ENCODE peak calls at places on chromosomes 16 and 17, in four cellular contexts. One of them, this sample, is unnamed.

GRCh38 chr16:56106527-56106926 is 84.8 kb upstream of the GNAO1 start:
- DNase-seq in brain microvascular endothelial cell: no peak
- DNase-seq in choroid plexus epithelial cell: no peak
- DNase-seq in pancreas: no peak
- DNase-seq in this sample: no peak

GRCh38 chr16:63287411-63287810 is 1251.2 kb upstream of the CDH8 start:
- DNase-seq in brain microvascular endothelial cell: no peak
- DNase-seq in choroid plexus epithelial cell: no peak
- DNase-seq in pancreas: no peak
- DNase-seq in this sample: no peak

GRCh38 chr17:60151355-60151754 is 1.6 kb downstream of the CA4 start:
- DNase-seq in brain microvascular endothelial cell: no peak
- DNase-seq in choroid plexus epithelial cell: no peak
- DNase-seq in pancreas: no peak
- DNase-seq in this sample: no peak

GRCh38 chr17:35947156-35947585 is 3.7 kb upstream of the LYZL6 start:
- DNase-seq in brain microvascular endothelial cell: peak; percentile 32
- DNase-seq in choroid plexus epithelial cell: peak; percentile 65
- DNase-seq in pancreas: peak; percentile 19
- DNase-seq in this sample: peak; percentile 52

GRCh38 chr16:70770968-70771552 is 29.9 kb downstream of the VAC14 start:
- DNase-seq in brain microvascular endothelial cell: peak; percentile 58
- DNase-seq in choroid plexus epithelial cell: peak; percentile 71
- DNase-seq in pancreas: peak; percentile 21
- DNase-seq in this sample: peak; percentile 62

GRCh38 chr16:68762996-68763756 is 26.1 kb downstream of the CDH1 start:
- DNase-seq in brain microvascular endothelial cell: no peak
- DNase-seq in choroid plexus epithelial cell: no peak
- DNase-seq in pancreas: no peak
- DNase-seq in this sample: peak; percentile 15

GRCh38 chr17:77873518-77874302 is 84.8 kb upstream of the TNRC6C start:
- DNase-seq in brain microvascular endothelial cell: no peak
- DNase-seq in choroid plexus epithelial cell: no peak
- DNase-seq in pancreas: no peak
- DNase-seq in this sample: no peak

GRCh38 chr16:63361032-63361624 is 1324.9 kb upstream of the CDH8 start:
- DNase-seq in brain microvascular endothelial cell: peak; percentile 57
- DNase-seq in choroid plexus epithelial cell: peak; percentile 86
- DNase-seq in pancreas: no peak
- DNase-seq in this sample: peak; percentile 78

GRCh38 chr17:50817142-50817751 is 18.1 kb upstream of the WFIKKN2 start:
- DNase-seq in brain microvascular endothelial cell: no peak
- DNase-seq in choroid plexus epithelial cell: peak; percentile 43
- DNase-seq in pancreas: peak; percentile 30
- DNase-seq in this sample: peak; percentile 31

GRCh38 chr16:56938664-56939513 is 6.9 kb downstream of the HERPUD1 start:
- DNase-seq in brain microvascular endothelial cell: no peak
- DNase-seq in choroid plexus epithelial cell: no peak
- DNase-seq in pancreas: no peak
- DNase-seq in this sample: no peak

GRCh38 chr17:65485388-65486299 is 75.8 kb downstream of the AXIN2 start:
- DNase-seq in brain microvascular endothelial cell: no peak
- DNase-seq in choroid plexus epithelial cell: no peak
- DNase-seq in pancreas: no peak
- DNase-seq in this sample: peak; percentile 90

GRCh38 chr17:27975146-27976011 is 67.1 kb upstream of the NLK start:
- DNase-seq in brain microvascular endothelial cell: no peak
- DNase-seq in choroid plexus epithelial cell: peak; percentile 28
- DNase-seq in pancreas: peak; percentile 53
- DNase-seq in this sample: peak; percentile 45

GRCh38 chr17:78993981-78994671 is 14.4 kb upstream of the LGALS3BP start:
- DNase-seq in brain microvascular endothelial cell: no peak
- DNase-seq in choroid plexus epithelial cell: no peak
- DNase-seq in pancreas: no peak
- DNase-seq in this sample: no peak

GRCh38 chr17:45347451-45347850 is 30.6 kb upstream of the MAP3K14 start:
- DNase-seq in brain microvascular endothelial cell: no peak
- DNase-seq in choroid plexus epithelial cell: no peak
- DNase-seq in pancreas: no peak
- DNase-seq in this sample: no peak

GRCh38 chr16:57284952-57285263 is 436 bp upstream of the PLLP start:
- DNase-seq in brain microvascular endothelial cell: no peak
- DNase-seq in choroid plexus epithelial cell: no peak
- DNase-seq in pancreas: no peak
- DNase-seq in this sample: no peak

GRCh38 chr17:7079581-7080444 is at the start of gene CLEC10A:
- DNase-seq in brain microvascular endothelial cell: no peak
- DNase-seq in choroid plexus epithelial cell: no peak
- DNase-seq in pancreas: no peak
- DNase-seq in this sample: no peak

GRCh38 chr17:37458805-37459204 is 30.9 kb upstream of the DUSP14 start:
- DNase-seq in brain microvascular endothelial cell: peak; percentile 79
- DNase-seq in choroid plexus epithelial cell: peak; percentile 75
- DNase-seq in pancreas: no peak
- DNase-seq in this sample: peak; percentile 66

GRCh38 chr17:43784628-43785101 is 4.4 kb downstream of the CFAP97D1 start:
- DNase-seq in brain microvascular endothelial cell: peak; percentile 60
- DNase-seq in choroid plexus epithelial cell: peak; percentile 71
- DNase-seq in pancreas: no peak
- DNase-seq in this sample: peak; percentile 62

GRCh38 chr16:2799852-2800226 is 1.6 kb downstream of the PRSS41 start:
- DNase-seq in brain microvascular endothelial cell: no peak
- DNase-seq in choroid plexus epithelial cell: peak; percentile 19
- DNase-seq in pancreas: no peak
- DNase-seq in this sample: no peak

GRCh38 chr17:7838291-7839075 is 4.5 kb downstream of the KDM6B start:
- DNase-seq in brain microvascular endothelial cell: peak; percentile 34
- DNase-seq in choroid plexus epithelial cell: peak; percentile 79
- DNase-seq in pancreas: peak; percentile 76
- DNase-seq in this sample: peak; percentile 86

GRCh38 chr17:18986541-18987229 is 17.9 kb downstream of the FAM83G start:
- DNase-seq in brain microvascular endothelial cell: no peak
- DNase-seq in choroid plexus epithelial cell: no peak
- DNase-seq in pancreas: no peak
- DNase-seq in this sample: no peak

GRCh38 chr17:75652934-75653549 is 13.9 kb downstream of the RECQL5 start:
- DNase-seq in brain microvascular endothelial cell: peak; percentile 9
- DNase-seq in choroid plexus epithelial cell: peak; percentile 62
- DNase-seq in pancreas: no peak
- DNase-seq in this sample: peak; percentile 43

GRCh38 chr17:35486920-35487727 is 38.6 kb upstream of the SLFN13 start:
- DNase-seq in brain microvascular endothelial cell: peak; percentile 17
- DNase-seq in choroid plexus epithelial cell: peak; percentile 62
- DNase-seq in pancreas: peak; percentile 12
- DNase-seq in this sample: peak; percentile 83

GRCh38 chr17:19533718-19534561 is at the start of gene SLC47A1:
- DNase-seq in brain microvascular endothelial cell: no peak
- DNase-seq in choroid plexus epithelial cell: no peak
- DNase-seq in pancreas: no peak
- DNase-seq in this sample: peak; percentile 42

GRCh38 chr16:13923703-13924298 is 3.8 kb downstream of the ERCC4 start:
- DNase-seq in brain microvascular endothelial cell: no peak
- DNase-seq in choroid plexus epithelial cell: peak; percentile 80
- DNase-seq in pancreas: no peak
- DNase-seq in this sample: peak; percentile 81

GRCh38 chr16:70508752-70509151 is 14.6 kb downstream of the COG4 start:
- DNase-seq in brain microvascular endothelial cell: no peak
- DNase-seq in choroid plexus epithelial cell: peak; percentile 45
- DNase-seq in pancreas: no peak
- DNase-seq in this sample: peak; percentile 22

GRCh38 chr16:69885722-69886121 is 65.4 kb upstream of the CLEC18A start:
- DNase-seq in brain microvascular endothelial cell: no peak
- DNase-seq in choroid plexus epithelial cell: no peak
- DNase-seq in pancreas: no peak
- DNase-seq in this sample: no peak

GRCh38 chr17:7897773-7898172 is 9.2 kb downstream of the CHD3 start:
- DNase-seq in brain microvascular endothelial cell: peak; percentile 42
- DNase-seq in choroid plexus epithelial cell: peak; percentile 83
- DNase-seq in pancreas: no peak
- DNase-seq in this sample: peak; percentile 77

GRCh38 chr16:85994492-85995433 is 95.8 kb downstream of the IRF8 start:
- DNase-seq in brain microvascular endothelial cell: no peak
- DNase-seq in choroid plexus epithelial cell: no peak
- DNase-seq in pancreas: no peak
- DNase-seq in this sample: no peak
- H3K4me3 ChIP-seq in brain microvascular endothelial cell: no peak overlapping the region
- H3K4me3 ChIP-seq in choroid plexus epithelial cell: no peak overlapping the region
- H3K4me3 ChIP-seq in pancreas: no peak overlapping the region
- H3K4me3 ChIP-seq in this sample: no peak overlapping the region

DNA sequence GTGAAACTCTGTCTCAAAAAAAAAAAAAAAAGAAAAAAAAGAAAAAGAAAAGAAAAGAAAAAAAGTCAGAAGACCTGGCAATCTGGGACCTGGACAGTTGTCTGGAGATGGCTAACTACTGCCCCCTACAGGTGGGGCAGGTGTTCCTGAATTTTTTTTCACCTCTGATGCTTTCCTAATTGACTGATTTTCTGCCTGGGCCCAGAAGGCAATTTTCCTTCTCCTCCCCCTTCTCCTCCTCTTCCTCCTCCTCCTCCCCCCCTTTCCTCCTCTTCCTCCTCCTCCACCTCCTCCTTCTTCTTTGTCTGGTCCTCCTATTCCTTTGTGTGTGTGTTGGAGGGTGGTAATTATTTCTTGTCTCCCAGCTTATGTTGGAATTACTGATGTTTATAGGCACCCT is 26.7 kb downstream of the IRX5 start:
- DNase-seq in brain microvascular endothelial cell: no peak
- DNase-seq in choroid plexus epithelial cell: peak; percentile 37
- DNase-seq in pancreas: peak; percentile 11
- DNase-seq in this sample: no peak
- TF ChIP-seq CTCF in brain microvascular endothelial cell: peak; percentile 58
- TF ChIP-seq CTCF in choroid plexus epithelial cell: peak; percentile 56
- TF ChIP-seq CTCF in pancreas: peak; percentile 27
- TF ChIP-seq CTCF in this sample: peak; percentile 41

DNA sequence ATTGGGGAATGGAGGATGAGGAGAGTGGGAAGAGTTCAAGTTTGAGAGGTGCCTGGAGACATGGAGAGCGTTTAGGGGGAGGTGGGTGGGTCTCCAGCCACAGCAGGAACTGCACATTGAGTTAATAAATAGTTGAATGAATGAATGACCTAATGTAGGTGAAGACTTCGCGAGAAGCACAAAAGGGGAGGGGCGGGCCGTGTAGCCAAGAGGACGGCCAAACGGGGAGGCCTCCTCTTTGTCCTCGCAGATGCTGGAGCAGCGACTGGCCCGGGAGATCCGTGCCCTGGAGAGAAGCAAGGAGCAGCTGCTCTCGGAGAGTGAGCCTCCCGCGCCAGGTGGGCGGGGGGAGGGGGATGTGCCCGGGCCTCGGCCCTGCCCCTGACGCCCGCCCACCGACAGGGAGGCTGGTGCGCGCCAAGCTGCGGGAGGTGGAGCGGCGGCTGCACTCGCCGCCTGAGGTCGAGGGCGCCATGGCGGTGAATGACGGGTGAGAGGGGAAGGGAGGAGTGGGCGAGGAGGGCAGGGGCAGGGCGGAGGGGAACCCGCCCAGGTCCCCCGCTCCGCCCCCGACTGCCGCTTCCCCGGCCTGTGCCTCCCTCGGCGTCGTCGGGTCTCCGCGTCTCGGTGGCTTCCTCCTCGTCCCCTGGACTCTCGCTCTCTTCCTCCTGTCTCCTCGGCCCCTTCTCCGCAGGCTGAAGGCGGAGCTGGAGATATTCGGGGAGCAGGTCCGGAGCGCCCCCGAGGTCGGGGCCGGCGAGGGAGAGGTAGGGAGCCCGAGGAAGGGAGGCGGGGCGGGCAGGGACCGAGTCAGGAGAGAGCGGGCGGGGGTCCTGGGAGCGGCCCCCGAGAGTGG is 12.9 kb downstream of the SYCE1L start:
- DNase-seq in brain microvascular endothelial cell: no peak
- DNase-seq in choroid plexus epithelial cell: peak; percentile 22
- DNase-seq in pancreas: peak; percentile 63
- DNase-seq in this sample: peak; percentile 27
- H3K4me3 ChIP-seq in brain microvascular endothelial cell: peak overlapping the region; percentile 56
- H3K4me3 ChIP-seq in choroid plexus epithelial cell: peak overlapping the region; percentile 65
- H3K4me3 ChIP-seq in pancreas: peak overlapping the region; percentile 59
- H3K4me3 ChIP-seq in this sample: peak overlapping the region; percentile 60

GRCh38 chr17:15091825-15092224 is 173.3 kb downstream of the PMP22 start:
- DNase-seq in brain microvascular endothelial cell: no peak
- DNase-seq in choroid plexus epithelial cell: peak; percentile 11
- DNase-seq in pancreas: no peak
- DNase-seq in this sample: no peak
- TF ChIP-seq CTCF in brain microvascular endothelial cell: peak; percentile 25
- TF ChIP-seq CTCF in choroid plexus epithelial cell: peak; percentile 31
- TF ChIP-seq CTCF in pancreas: no peak
- TF ChIP-seq CTCF in this sample: no peak

This sample was measured in fibroblast of pulmonary artery.